ENCODE peak calls at places on chromosomes 7 and 10, in four cellular contexts. M, T, U and H are unnamed samples.

GRCh38 chr10:119442758-119443060 is 99.8 kb downstream of the RGS10 start:
- DNase-seq in M (no peak), U (no peak), T (no peak), H (no peak)

GRCh38 chr7:27704407-27705199 is 35.4 kb upstream of the TAX1BP1 start:
- DNase-seq in U (no peak), M (no peak), T (no peak), H (no peak)

GRCh38 chr7:8133188-8133848 is 128.6 kb downstream of the ICA1 start:
- DNase-seq in M (no peak), U (no peak), T (no peak), H (no peak)

GRCh38 chr7:1961776-1962276 is 270.9 kb downstream of the MAD1L1 start:
- DNase-seq in M (peak; percentile 31), U (no peak), T (no peak), H (peak; percentile 57)

GRCh38 chr7:117248810-117249209 is 74.0 kb downstream of the WNT2 start:
- DNase-seq in T (no peak), M (no peak), U (no peak), H (no peak)

GRCh38 chr10:9792181-9792580 is 1225.5 kb upstream of the CELF2 start:
- DNase-seq in U (no peak), M (no peak), T (no peak), H (peak; percentile 85)

GRCh38 chr7:151560243-151560642 is 40.5 kb upstream of the RHEB start:
- DNase-seq in T (no peak), M (no peak), U (no peak), H (no peak)

GRCh38 chr7:93245525-93246432 is 13.6 kb downstream of the VPS50 start:
- DNase-seq in T (peak; percentile 5), U (no peak), M (peak; percentile 57), H (peak; percentile 38)

GRCh38 chr10:127866276-127867013 is 26.3 kb downstream of the CLRN3 start:
- DNase-seq in U (no peak), M (no peak), T (no peak), H (no peak)

GRCh38 chr7:42077276-42078135 is 159.5 kb downstream of the GLI3 start:
- DNase-seq in M (no peak), U (no peak), T (no peak), H (peak; percentile 68)

GRCh38 chr7:137591444-137591843 is 247.9 kb upstream of the PTN start:
- DNase-seq in U (no peak), M (peak; percentile 62), T (no peak), H (peak; percentile 85)

GRCh38 chr7:85600425-85600824 is 413.6 kb upstream of the SEMA3D start:
- DNase-seq in M (no peak), U (no peak), T (no peak), H (no peak)

GRCh38 chr7:86933295-86933845 is 126.1 kb downstream of the ELAPOR2 start:
- DNase-seq in T (no peak), U (no peak), M (no peak), H (no peak)

GRCh38 chr7:41699532-41699931 is 3.4 kb downstream of the INHBA start:
- DNase-seq in T (no peak), M (no peak), U (no peak), H (no peak)

GRCh38 chr7:128263420-128263819 is 22.3 kb downstream of the LEP start:
- DNase-seq in T (no peak), U (no peak), M (no peak), H (no peak)

GRCh38 chr10:79266092-79266491 is 81.2 kb upstream of the PPIF start:
- DNase-seq in U (no peak), T (no peak), M (no peak), H (peak; percentile 37)

GRCh38 chr10:14571866-14572507 is 202.7 kb downstream of the FAM107B start:
- DNase-seq in M (peak; percentile 72), U (peak; percentile 90), T (peak; percentile 50), H (peak; percentile 96)

GRCh38 chr10:15035385-15036301 is 8.1 kb upstream of the OLAH start:
- DNase-seq in M (peak; percentile 39), T (no peak), U (peak; percentile 31), H (no peak)

GRCh38 chr10:35684625-35685024 is 42.5 kb upstream of the FZD8 start:
- DNase-seq in M (no peak), T (no peak), U (peak; percentile 49), H (no peak)

GRCh38 chr7:94509879-94510581 is 421 bp downstream of the CASD1 start:
- DNase-seq in T (peak; percentile 93), U (peak; percentile 70), M (peak; percentile 54), H (peak; percentile 32)

GRCh38 chr10:132270721-132271457 is 36.9 kb downstream of the STK32C start:
- DNase-seq in U (no peak), T (no peak), M (no peak), H (no peak)

GRCh38 chr7:82288769-82289535 is 154.6 kb downstream of the CACNA2D1 start:
- DNase-seq in U (no peak), T (no peak), M (peak; percentile 18), H (no peak)

GRCh38 chr7:152544971-152545619 is 109.3 kb upstream of the KMT2C start:
- DNase-seq in T (no peak), U (no peak), M (no peak), H (no peak)

GRCh38 chr10:31644931-31645633 is 283.5 kb downstream of the ARHGAP12 start:
- DNase-seq in M (no peak), T (no peak), U (no peak), H (peak; percentile 5)

GRCh38 chr10:70940834-70941568 is 52.6 kb upstream of the PCBD1 start:
- DNase-seq in M (peak; percentile 37), U (no peak), T (no peak), H (no peak)

GRCh38 chr10:31032515-31033132 is 959 bp upstream of the ZNF438 start:
- DNase-seq in M (no peak), U (no peak), T (no peak), H (no peak)

GRCh38 chr7:32915041-32915536 is 23.5 kb upstream of the KBTBD2 start:
- DNase-seq in M (no peak), T (no peak), U (no peak), H (no peak)

GRCh38 chr7:104972510-104972909 is 41.5 kb upstream of the KMT2E start:
- DNase-seq in T (no peak), U (no peak), M (no peak), H (peak; percentile 61)

GRCh38 chr7:104973227-104973626 is 40.8 kb upstream of the KMT2E start:
- DNase-seq in T (no peak), M (no peak), U (no peak), H (peak; percentile 93)

GRCh38 chr7:104973909-104974415 is 40.0 kb upstream of the KMT2E start:
- DNase-seq in T (no peak), M (no peak), U (no peak), H (peak; percentile 80)

GRCh38 chr7:104969183-104969582 is 44.8 kb upstream of the KMT2E start:
- DNase-seq in M (no peak), U (no peak), T (no peak), H (no peak)

DNA sequence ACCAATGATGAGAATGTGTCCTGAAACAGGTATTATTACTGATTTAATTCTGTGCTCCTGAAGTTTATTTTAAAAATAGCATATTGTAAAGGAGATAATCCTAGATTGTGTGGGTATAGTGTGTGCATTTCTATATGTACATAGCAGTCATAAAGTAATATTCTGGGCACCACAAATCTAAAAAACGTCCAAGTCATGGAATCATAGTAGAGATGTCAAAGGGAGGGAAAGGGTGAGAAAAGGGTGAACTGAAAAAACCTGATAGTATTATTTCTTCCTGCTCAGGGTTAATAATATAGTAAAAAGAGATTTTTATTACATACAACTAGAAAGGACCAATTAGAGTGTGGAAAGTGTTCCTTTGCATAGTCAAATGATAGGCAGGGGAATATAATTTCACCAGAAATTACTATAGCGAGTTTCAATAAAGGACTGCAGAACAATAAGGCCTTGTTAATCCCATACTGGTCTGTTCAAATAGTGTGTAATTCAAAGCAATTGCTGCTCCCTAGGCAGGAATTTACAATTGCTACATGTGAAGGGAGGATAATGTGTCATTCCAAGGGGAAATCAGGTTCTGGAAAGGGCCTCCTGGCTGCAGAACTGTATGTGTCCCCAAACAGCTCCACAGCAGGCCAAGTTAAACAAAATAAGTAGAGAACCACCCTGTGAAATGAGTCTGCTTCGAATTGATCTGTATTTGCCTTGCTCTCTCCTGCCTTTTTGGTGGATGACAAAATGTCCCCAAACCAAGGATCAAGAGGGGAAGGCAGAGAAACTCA is 42.5 kb upstream of the KMT2E start:
- DNase-seq in T (no peak), U (no peak), M (peak; percentile 47), H (peak; percentile 89)
- TF ChIP-seq CTCF in T (no peak), U (no peak), M (no peak), H (peak; percentile 14)

DNA sequence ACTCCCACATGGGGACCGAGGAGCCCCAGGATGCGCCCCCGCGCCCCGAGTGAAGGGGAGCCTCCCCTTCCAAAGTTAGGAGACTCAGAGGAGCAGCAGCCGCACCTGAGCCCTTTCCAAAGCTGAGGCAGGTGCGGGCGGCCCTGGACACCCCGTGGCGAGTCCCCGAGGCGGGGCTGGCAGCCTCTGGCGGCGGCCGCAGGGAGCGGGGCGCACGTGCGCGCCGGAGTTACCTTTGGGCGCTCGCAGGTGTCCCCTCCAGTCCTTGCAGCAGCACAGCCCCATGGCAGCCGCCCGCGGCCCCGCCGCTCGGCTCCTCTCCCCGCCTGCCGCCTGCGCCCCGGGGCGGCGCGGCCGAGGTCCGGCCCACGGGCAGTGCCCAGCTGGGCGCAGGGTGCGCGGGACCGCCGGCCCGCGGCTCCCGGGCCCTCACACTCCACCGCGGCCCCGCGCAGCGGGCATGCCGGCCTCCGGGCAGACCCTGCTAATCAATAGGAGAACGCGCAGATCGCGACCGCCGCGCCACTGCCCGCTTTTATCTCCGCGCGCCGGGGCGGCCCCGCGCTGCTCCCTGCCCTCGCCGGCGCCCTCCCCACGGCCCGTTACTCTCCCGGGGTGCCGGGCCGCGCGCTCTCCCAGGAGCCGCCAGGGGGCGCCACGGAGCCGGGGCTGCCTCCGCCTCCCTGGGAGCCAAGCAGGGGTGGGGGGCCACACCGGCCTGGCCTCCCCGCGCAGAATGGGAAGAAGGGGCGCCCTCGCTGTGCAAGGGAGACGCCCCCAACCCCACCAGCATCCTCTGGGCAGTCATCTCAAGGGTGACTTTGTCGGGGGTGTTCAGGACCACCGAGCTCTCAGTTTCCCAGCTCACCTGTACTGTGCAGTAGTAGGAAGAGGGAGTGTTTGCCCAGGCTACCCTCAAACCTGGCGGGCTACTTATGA is 80.8 kb downstream of the ARHGAP22 start:
- DNase-seq in M (peak; percentile 37), U (no peak), T (peak; percentile 69), H (no peak)
- TF ChIP-seq CTCF in M (peak; percentile 87), U (no peak), T (no peak), H (peak; percentile 45)

DNA sequence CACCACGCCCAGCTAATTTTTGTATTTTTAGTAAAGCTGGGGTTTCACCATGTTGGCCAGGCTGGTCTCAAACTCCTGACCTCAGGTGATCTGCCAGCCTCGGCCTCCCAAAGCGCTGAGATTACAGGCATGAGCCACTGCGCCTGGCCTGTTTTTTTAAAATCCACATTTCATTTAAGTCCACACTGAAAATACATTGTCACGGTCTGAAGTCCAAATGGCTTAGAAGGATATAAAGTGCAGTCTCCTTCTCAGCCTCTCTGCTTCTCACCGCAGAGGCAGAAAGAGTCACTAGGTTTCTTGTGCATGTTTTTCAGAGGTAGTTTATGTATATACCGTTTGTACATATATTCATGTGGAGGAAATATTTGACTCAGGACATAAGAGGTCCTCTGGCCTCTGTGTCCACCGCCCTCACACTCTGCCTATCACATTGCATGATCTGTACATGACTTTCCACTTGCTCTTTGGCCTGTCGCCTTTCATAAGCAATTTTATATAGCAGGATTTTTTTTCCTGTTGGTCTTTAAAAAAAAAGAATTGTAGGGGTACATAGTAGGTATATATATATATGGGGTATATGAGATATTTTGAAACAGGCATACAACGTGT is 42.9 kb downstream of the BLNK start:
- DNase-seq in U (no peak), M (no peak), T (no peak), H (no peak)
- TF ChIP-seq CTCF in U (no peak), M (no peak), T (no peak), H (no peak)

GRCh38 chr10:122703483-122704448 is 4.1 kb upstream of the C10orf120 start:
- DNase-seq in T (peak; percentile 78), U (peak; percentile 71), M (peak; percentile 68), H (peak; percentile 63)
- TF ChIP-seq CTCF in T (peak; percentile 85), U (peak; percentile 30), M (peak; percentile 87), H (peak; percentile 94)